ENCODE peak calls at places on chromosomes 2 and 18, in five cellular contexts. V is neural progenitor cell, J is GM23248, Q is HCT116, G is hepatocyte. O is an unnamed sample.

GRCh38 chr18:36127866-36128845 is 984 bp downstream of the SLC39A6 start:
- DNase-seq in V (peak), J (peak), Q (no peak), G (peak), O (peak)

GRCh38 chr18:6835345-6835744 is 105.8 kb downstream of the ARHGAP28 start:
- DNase-seq in V (no peak), J (no peak), Q (no peak), G (no peak), O (peak)

GRCh38 chr2:54416166-54416798 is 39.8 kb upstream of the SPTBN1 start:
- DNase-seq in V (no peak), J (no peak), Q (no peak), G (peak), O (no peak)

GRCh38 chr2:241064008-241064801 is 37.9 kb downstream of the MTERF4 start:
- DNase-seq in V (no peak), J (no peak), Q (peak), G (peak), O (peak)

GRCh38 chr2:125745514-125745913 is 910.4 kb upstream of the GYPC start:
- DNase-seq in V (peak), J (peak), Q (no peak), G (peak), O (peak)

GRCh38 chr2:235247001-235247400 is 246.8 kb upstream of the AGAP1 start:
- DNase-seq in V (no peak), J (no peak), Q (no peak), G (no peak), O (no peak)

GRCh38 chr18:75545189-75545588 is 117.7 kb upstream of the SMIM21 start:
- DNase-seq in V (no peak), J (peak), Q (no peak), G (no peak), O (no peak)

GRCh38 chr2:98908909-98909308 is 27.1 kb downstream of the CRACDL start:
- DNase-seq in V (no peak), J (peak), Q (no peak), G (no peak), O (peak)

GRCh38 chr2:85748948-85749875 is 4.6 kb upstream of the ATOH8 start:
- DNase-seq in V (no peak), J (peak), Q (no peak), G (no peak), O (no peak)

GRCh38 chr2:181643158-181643557 is 13.7 kb downstream of the CERKL start:
- DNase-seq in V (no peak), J (no peak), Q (no peak), G (peak), O (no peak)

GRCh38 chr18:76874643-76875389 is 52.5 kb downstream of the ZNF236 start:
- DNase-seq in V (peak), J (no peak), Q (peak), G (no peak), O (no peak)

GRCh38 chr2:169363570-169364150 is 1.3 kb upstream of the LRP2 start:
- DNase-seq in V (peak), J (peak), Q (no peak), G (peak), O (no peak)

GRCh38 chr2:118750959-118751565 is 96.4 kb downstream of the EN1 start:
- DNase-seq in V (no peak), J (peak), Q (no peak), G (no peak), O (peak)

GRCh38 chr2:218218409-218219185 is 1.6 kb downstream of the ARPC2 start:
- DNase-seq in V (no peak), J (peak), Q (no peak), G (no peak), O (no peak)

GRCh38 chr2:126761981-126762878 is 106.3 kb downstream of the GYPC start:
- DNase-seq in V (no peak), J (no peak), Q (no peak), G (no peak), O (no peak)

GRCh38 chr2:54228945-54229344 is 27.1 kb downstream of the TSPYL6 start:
- DNase-seq in V (no peak), J (no peak), Q (no peak), G (no peak), O (no peak)

GRCh38 chr2:101341421-101341820 is 32.9 kb upstream of the RNF149 start:
- DNase-seq in V (no peak), J (no peak), Q (no peak), G (no peak), O (no peak)

GRCh38 chr2:154518872-154519271 is 179.6 kb upstream of the KCNJ3 start:
- DNase-seq in V (no peak), J (no peak), Q (no peak), G (no peak), O (no peak)

GRCh38 chr18:79599503-79599931 is 80.1 kb upstream of the CTDP1 start:
- DNase-seq in V (no peak), J (peak), Q (no peak), G (no peak), O (peak)

GRCh38 chr2:106270471-106270891 is 76.4 kb upstream of the UXS1 start:
- DNase-seq in V (no peak), J (no peak), Q (no peak), G (no peak), O (no peak)

GRCh38 chr2:215828528-215829184 is 184.7 kb downstream of the MREG start:
- DNase-seq in V (peak), J (peak), Q (peak), G (peak), O (peak)

GRCh38 chr18:10482363-10482984 is 28.0 kb downstream of the APCDD1 start:
- DNase-seq in V (no peak), J (no peak), Q (no peak), G (no peak), O (no peak)

GRCh38 chr2:157307021-157307420 is 18.6 kb downstream of the ERMN start:
- DNase-seq in V (no peak), J (peak), Q (no peak), G (no peak), O (peak)

GRCh38 chr2:37920570-37920969 is 4.5 kb upstream of the RMDN2 start:
- DNase-seq in V (no peak), J (no peak), Q (no peak), G (no peak), O (peak)

GRCh38 chr2:30368258-30368657 is 78.8 kb upstream of the LCLAT1 start:
- DNase-seq in V (no peak), J (peak), Q (no peak), G (no peak), O (no peak)

GRCh38 chr2:240643811-240644150 is 18.5 kb downstream of the GPR35 start:
- DNase-seq in V (no peak), J (no peak), Q (no peak), G (no peak), O (no peak)

GRCh38 chr2:118032169-118033013 is 18.5 kb upstream of the CCDC93 start:
- DNase-seq in V (peak), J (peak), Q (no peak), G (peak), O (peak)

GRCh38 chr2:47021301-47022009 is 105.8 kb upstream of the MCFD2 start:
- DNase-seq in V (no peak), J (no peak), Q (no peak), G (no peak), O (no peak)

GRCh38 chr18:48781990-48782368 is 168.8 kb downstream of the SMAD7 start:
- DNase-seq in V (no peak), J (peak), Q (no peak), G (peak), O (no peak)

GRCh38 chr2:234269769-234270204 is 219.3 kb downstream of the SPP2 start:
- DNase-seq in V (no peak), J (peak), Q (no peak), G (no peak), O (peak)

GRCh38 chr2:28683100-28683706 is 68.4 kb upstream of the PPP1CB start:
- DNase-seq in V (peak), J (peak), Q (peak), G (peak), O (peak)

GRCh38 chr2:30336978-30337841 is 105.9 kb downstream of the LBH start:
- DNase-seq in V (no peak), J (no peak), Q (no peak), G (no peak), O (no peak)

GRCh38 chr2:189265696-189266320 is 86.2 kb upstream of the COL5A2 start:
- DNase-seq in V (no peak), J (peak), Q (no peak), G (no peak), O (peak)
- TF ChIP-seq EZH2phosphoT487 in V (no peak), J (no peak), Q (no peak), G (no peak), O (no peak)

DNA sequence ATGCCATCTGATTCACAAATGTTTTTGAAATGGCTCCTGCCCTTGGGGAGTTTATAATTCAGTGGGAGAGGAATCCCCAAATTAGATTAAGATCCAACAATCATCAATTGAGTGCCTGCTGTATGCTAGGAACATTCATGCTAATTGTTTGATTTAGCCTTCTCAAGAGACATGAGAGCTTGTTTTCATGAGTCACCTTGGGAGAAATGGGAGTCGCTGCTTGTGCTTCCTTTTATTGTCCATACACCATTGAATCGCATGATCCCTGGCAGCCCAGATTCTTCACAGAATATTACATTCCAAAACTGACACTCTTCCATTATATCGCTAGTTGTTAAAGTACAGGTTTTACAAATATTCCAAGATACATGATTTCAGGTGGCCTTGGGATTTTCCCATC is 106.0 kb upstream of the MAP3K20 start:
- DNase-seq in V (no peak), J (peak), Q (no peak), G (no peak), O (peak)
- H3K4me2 ChIP-seq in V (no peak), J (no peak), Q (no peak), G (no peak), O (no peak)

GRCh38 chr2:41785623-41786022 is 262.2 kb upstream of the PKDCC start:
- DNase-seq in V (no peak), J (no peak), Q (no peak), G (no peak), O (no peak)

GRCh38 chr2:41784496-41784895 is 263.3 kb upstream of the PKDCC start:
- DNase-seq in V (no peak), J (no peak), Q (no peak), G (no peak), O (peak)

GRCh38 chr2:41779873-41780272 is 267.9 kb upstream of the PKDCC start:
- DNase-seq in V (no peak), J (no peak), Q (no peak), G (no peak), O (no peak)

GRCh38 chr2:41782306-41783158 is 265.3 kb upstream of the PKDCC start:
- DNase-seq in V (peak), J (peak), Q (peak), G (peak), O (peak)

GRCh38 chr2:41781082-41781481 is 266.7 kb upstream of the PKDCC start:
- DNase-seq in V (no peak), J (peak), Q (no peak), G (no peak), O (no peak)
- TF ChIP-seq EZH2phosphoT487 in V (no peak), J (no peak), Q (no peak), G (no peak), O (no peak)

GRCh38 chr2:20186078-20186854 is 38.7 kb downstream of the SDC1 start:
- DNase-seq in V (no peak), J (peak), Q (no peak), G (peak), O (peak)
- H3K4me2 ChIP-seq in V (peak), J (no peak), Q (no peak), G (peak), O (peak)

GRCh38 chr2:102474785-102475184 is 1.8 kb downstream of the SLC9A4 start:
- DNase-seq in V (no peak), J (no peak), Q (no peak), G (no peak), O (no peak)

GRCh38 chr2:102478686-102479470 is 5.9 kb downstream of the SLC9A4 start:
- DNase-seq in V (no peak), J (no peak), Q (no peak), G (no peak), O (no peak)

GRCh38 chr2:102473020-102473419 is at the start of gene SLC9A4:
- DNase-seq in V (peak), J (peak), Q (peak), G (peak), O (peak)
- TF ChIP-seq EZH2phosphoT487 in V (no peak), J (no peak), Q (no peak), G (no peak), O (no peak)

DNA sequence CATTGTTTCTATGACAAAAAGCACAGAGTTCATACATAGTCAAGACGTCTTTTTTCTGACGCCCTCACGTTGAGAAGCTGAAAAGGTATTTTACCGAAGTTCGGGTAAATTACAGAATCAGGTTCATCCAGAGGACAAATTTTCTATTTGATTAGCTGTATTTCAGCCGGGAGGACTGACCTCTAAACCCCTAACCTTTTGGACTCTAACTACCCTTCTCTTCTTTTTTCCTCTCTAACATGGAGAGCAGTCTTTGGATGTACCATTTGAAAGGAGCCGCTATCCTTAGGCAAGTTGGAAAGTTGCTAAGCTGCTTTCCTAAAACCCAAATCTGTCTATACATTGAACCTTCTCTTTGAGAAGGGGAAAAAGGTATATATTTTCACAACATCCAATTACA is 2.3 kb upstream of the HOXD3 start:
- DNase-seq in V (no peak), J (no peak), Q (no peak), G (no peak), O (no peak)
- H3K4me2 ChIP-seq in V (no peak), J (no peak), Q (no peak), G (no peak), O (no peak)

GRCh38 chr18:52452427-52452826 is 112.4 kb downstream of the DCC start:
- DNase-seq in V (no peak), J (no peak), Q (no peak), G (no peak), O (no peak)
- TF ChIP-seq EZH2phosphoT487 in V (no peak), J (no peak), Q (no peak), G (no peak), O (no peak)

DNA sequence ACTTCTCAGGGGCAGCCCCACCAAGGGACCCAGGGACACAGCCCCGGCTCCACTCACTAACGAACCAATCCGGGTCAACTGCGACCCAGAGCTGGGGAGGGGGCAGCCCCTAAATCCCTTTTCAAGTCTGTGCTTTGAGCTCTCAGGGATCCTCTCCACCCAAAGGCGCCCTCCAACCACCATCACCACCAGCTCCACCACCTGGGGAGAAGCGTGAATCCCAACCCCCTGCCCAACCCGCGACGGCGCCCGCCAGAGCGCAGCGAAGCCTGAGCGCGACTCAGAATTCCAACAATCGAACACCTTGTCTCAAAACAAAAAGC is 513 bp downstream of the DSC3 start:
- DNase-seq in V (no peak), J (no peak), Q (no peak), G (peak), O (no peak)
- H3K4me2 ChIP-seq in V (peak), J (no peak), Q (peak), G (peak), O (peak)

GRCh38 chr2:16208921-16209320 is 268.6 kb downstream of the MYCN start:
- DNase-seq in V (no peak), J (no peak), Q (no peak), G (no peak), O (no peak)
- TF ChIP-seq EZH2phosphoT487 in V (no peak), J (no peak), Q (no peak), G (no peak), O (no peak)

GRCh38 chr2:238285653-238286082 is 2.7 kb downstream of the PER2 start:
- DNase-seq in V (peak), J (peak), Q (no peak), G (peak), O (peak)
- H3K4me2 ChIP-seq in V (peak), J (peak), Q (no peak), G (peak), O (peak)

O was measured in PC-3.